ENCODE peak calls at places on chromosomes 2 and 18, in four cellular contexts. R, H, Z and F are unnamed samples.

GRCh38 chr2:45651415-45652089 is at the start of gene PRKCE:
- DNase-seq in R (peak), H (peak), Z (peak), F (peak)

GRCh38 chr2:39621596-39621995 is 44.1 kb upstream of the TMEM178A start:
- DNase-seq in R (no peak), H (no peak), Z (no peak), F (no peak)

GRCh38 chr2:45631319-45631718 is 20.2 kb upstream of the PRKCE start:
- DNase-seq in R (no peak), H (no peak), Z (no peak), F (no peak)

GRCh38 chr2:78281164-78281563 is 744.3 kb upstream of the REG3G start:
- DNase-seq in R (no peak), H (no peak), Z (no peak), F (no peak)

GRCh38 chr18:36402765-36403396 is 105.4 kb downstream of the FHOD3 start:
- DNase-seq in R (no peak), H (no peak), Z (no peak), F (peak)

GRCh38 chr2:19911799-19912509 is 10.2 kb upstream of the TTC32 start:
- DNase-seq in R (no peak), H (peak), Z (no peak), F (no peak)

GRCh38 chr2:98827625-98828368 is 96.9 kb upstream of the MGAT4A start:
- DNase-seq in R (no peak), H (no peak), Z (no peak), F (no peak)

GRCh38 chr2:33212151-33212550 is 264.3 kb upstream of the RASGRP3 start:
- DNase-seq in R (no peak), H (peak), Z (no peak), F (no peak)

GRCh38 chr18:46283268-46283667 is 179.1 kb downstream of the HAUS1 start:
- DNase-seq in R (no peak), H (peak), Z (no peak), F (no peak)

GRCh38 chr2:43803113-43803512 is 29.3 kb downstream of the DYNC2LI1 start:
- DNase-seq in R (no peak), H (no peak), Z (no peak), F (no peak)

GRCh38 chr18:26134110-26134509 is 441 bp downstream of the PSMA8 start:
- DNase-seq in R (no peak), H (no peak), Z (peak), F (no peak)

GRCh38 chr2:215772634-215773563 is 240.5 kb downstream of the MREG start:
- DNase-seq in R (no peak), H (no peak), Z (no peak), F (no peak)

GRCh38 chr18:36175481-36175880 is 11.8 kb upstream of the MOCOS start:
- DNase-seq in R (no peak), H (no peak), Z (no peak), F (no peak)

GRCh38 chr2:29628882-29629281 is 292.5 kb downstream of the ALK start:
- DNase-seq in R (no peak), H (no peak), Z (no peak), F (no peak)

GRCh38 chr2:75200140-75200985 is 1.0 kb upstream of the TACR1 start:
- DNase-seq in R (no peak), H (no peak), Z (no peak), F (peak)

GRCh38 chr18:41146301-41146700 is 808.7 kb upstream of the PIK3C3 start:
- DNase-seq in R (no peak), H (no peak), Z (no peak), F (no peak)

GRCh38 chr2:42238644-42239288 is 69.6 kb downstream of the EML4 start:
- DNase-seq in R (peak), H (no peak), Z (peak), F (no peak)

GRCh38 chr2:85455552-85456090 is 37.1 kb downstream of the SH2D6 start:
- DNase-seq in R (no peak), H (no peak), Z (no peak), F (no peak)

GRCh38 chr2:236637691-236638569 is 68.3 kb downstream of the ACKR3 start:
- DNase-seq in R (no peak), H (no peak), Z (no peak), F (peak)

GRCh38 chr2:101638817-101639605 is 58.5 kb upstream of the MAP4K4 start:
- DNase-seq in R (no peak), H (no peak), Z (no peak), F (no peak)

GRCh38 chr18:23825978-23826405 is 136.7 kb downstream of the LAMA3 start:
- DNase-seq in R (no peak), H (peak), Z (no peak), F (peak)

GRCh38 chr2:191832668-191833067 is 14.2 kb downstream of the CAVIN2 start:
- DNase-seq in R (no peak), H (no peak), Z (no peak), F (no peak)

GRCh38 chr2:140248623-140249022 is 1468.4 kb upstream of the NXPH2 start:
- DNase-seq in R (no peak), H (no peak), Z (no peak), F (no peak)

GRCh38 chr2:236352761-236353593 is 88.8 kb upstream of the ASB18 start:
- DNase-seq in R (peak), H (peak), Z (peak), F (no peak)

GRCh38 chr2:202104286-202104870 is 31.3 kb downstream of the KIAA2012 start:
- DNase-seq in R (peak), H (peak), Z (no peak), F (peak)

GRCh38 chr2:173644146-173644545 is 289.5 kb downstream of the CDCA7 start:
- DNase-seq in R (no peak), H (peak), Z (no peak), F (no peak)

GRCh38 chr2:237932731-237933131 is 34.1 kb upstream of the UBE2F start:
- DNase-seq in R (no peak), H (peak), Z (no peak), F (no peak)

GRCh38 chr2:55156326-55156725 is 75.8 kb downstream of the CLHC1 start:
- DNase-seq in R (no peak), H (no peak), Z (no peak), F (no peak)

GRCh38 chr18:56473400-56474059 is 164.9 kb downstream of the TXNL1 start:
- DNase-seq in R (no peak), H (no peak), Z (no peak), F (no peak)

GRCh38 chr2:46197672-46198071 is 99.5 kb upstream of the EPAS1 start:
- DNase-seq in R (no peak), H (no peak), Z (no peak), F (no peak)

GRCh38 chr2:123051136-123051535 is 974.0 kb upstream of the CNTNAP5 start:
- DNase-seq in R (no peak), H (no peak), Z (no peak), F (no peak)

GRCh38 chr18:3510024-3510423 is 60.1 kb downstream of the TGIF1 start:
- DNase-seq in R (no peak), H (no peak), Z (no peak), F (no peak)

GRCh38 chr2:66839551-66840320 is 404.8 kb downstream of the MEIS1 start:
- DNase-seq in R (no peak), H (peak), Z (no peak), F (no peak)

GRCh38 chr18:22250591-22250996 is 81.2 kb downstream of the GATA6 start:
- DNase-seq in R (no peak), H (no peak), Z (no peak), F (no peak)

GRCh38 chr18:62289047-62289446 is 36.1 kb upstream of the TNFRSF11A start:
- DNase-seq in R (no peak), H (no peak), Z (no peak), F (no peak)

GRCh38 chr18:69558088-69558487 is 157.4 kb downstream of the DOK6 start:
- DNase-seq in R (no peak), H (no peak), Z (no peak), F (no peak)

GRCh38 chr2:9178110-9178904 is 28.3 kb upstream of the ASAP2 start:
- DNase-seq in R (peak), H (peak), Z (no peak), F (no peak)

DNA sequence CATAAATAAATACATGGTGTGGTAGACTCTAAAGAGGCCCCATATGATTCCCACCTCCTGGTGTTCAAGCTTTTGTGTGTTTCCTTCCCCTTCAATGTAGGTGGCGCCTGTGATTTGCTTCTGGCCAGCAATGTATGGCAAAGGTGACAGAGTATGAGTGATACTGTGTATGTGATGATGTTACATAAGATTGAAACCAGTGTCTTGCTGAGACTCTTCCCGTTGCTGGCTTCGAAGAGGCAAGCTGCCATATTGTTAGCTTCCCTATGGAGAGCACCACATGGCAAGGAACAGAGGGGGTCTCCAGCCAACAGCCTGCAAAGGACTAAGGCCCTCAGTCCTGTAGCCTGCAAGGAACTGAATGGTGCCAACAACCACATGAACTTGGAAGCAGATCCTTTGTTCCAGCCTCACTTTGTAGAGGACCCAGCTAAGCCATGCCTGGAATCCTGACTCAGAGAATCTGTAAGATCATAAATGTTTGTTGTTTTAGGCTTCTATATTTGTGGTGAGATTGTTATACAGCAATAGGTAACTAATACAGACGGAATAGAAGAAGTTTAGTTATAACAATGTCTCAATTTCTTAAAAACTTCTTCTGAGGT is 1.7 kb upstream of the SMAD4 start:
- DNase-seq in R (peak), H (no peak), Z (no peak), F (no peak)
- H3K27ac ChIP-seq in R (no peak), H (no peak), Z (no peak), F (no peak)

GRCh38 chr2:7725850-7726242 is 808.6 kb downstream of the RNF144A start:
- DNase-seq in R (no peak), H (no peak), Z (no peak), F (no peak)

GRCh38 chr2:7721413-7721995 is 804.3 kb downstream of the RNF144A start:
- DNase-seq in R (no peak), H (no peak), Z (no peak), F (no peak)

GRCh38 chr2:7725132-7725849 is 808.1 kb downstream of the RNF144A start:
- DNase-seq in R (peak), H (no peak), Z (no peak), F (no peak)

GRCh38 chr2:7724336-7724735 is 807.1 kb downstream of the RNF144A start:
- DNase-seq in R (no peak), H (no peak), Z (no peak), F (no peak)

GRCh38 chr2:7722212-7722910 is 805.1 kb downstream of the RNF144A start:
- DNase-seq in R (no peak), H (no peak), Z (no peak), F (no peak)
- H3K27ac ChIP-seq in R (no peak), H (no peak), Z (no peak), F (no peak)

GRCh38 chr2:190547914-190548313 is 13.4 kb upstream of the NEMP2 start:
- DNase-seq in R (no peak), H (no peak), Z (no peak), F (no peak)

GRCh38 chr2:190545082-190545481 is 10.6 kb upstream of the NEMP2 start:
- DNase-seq in R (no peak), H (no peak), Z (no peak), F (no peak)

GRCh38 chr2:190546734-190547133 is 12.2 kb upstream of the NEMP2 start:
- DNase-seq in R (no peak), H (no peak), Z (no peak), F (no peak)

GRCh38 chr2:190550137-190550536 is 15.6 kb upstream of the NEMP2 start:
- DNase-seq in R (no peak), H (no peak), Z (no peak), F (no peak)

GRCh38 chr2:190545756-190546385 is 11.3 kb upstream of the NEMP2 start:
- DNase-seq in R (no peak), H (peak), Z (no peak), F (no peak)
- H3K27ac ChIP-seq in R (no peak), H (peak), Z (no peak), F (peak)

DNA sequence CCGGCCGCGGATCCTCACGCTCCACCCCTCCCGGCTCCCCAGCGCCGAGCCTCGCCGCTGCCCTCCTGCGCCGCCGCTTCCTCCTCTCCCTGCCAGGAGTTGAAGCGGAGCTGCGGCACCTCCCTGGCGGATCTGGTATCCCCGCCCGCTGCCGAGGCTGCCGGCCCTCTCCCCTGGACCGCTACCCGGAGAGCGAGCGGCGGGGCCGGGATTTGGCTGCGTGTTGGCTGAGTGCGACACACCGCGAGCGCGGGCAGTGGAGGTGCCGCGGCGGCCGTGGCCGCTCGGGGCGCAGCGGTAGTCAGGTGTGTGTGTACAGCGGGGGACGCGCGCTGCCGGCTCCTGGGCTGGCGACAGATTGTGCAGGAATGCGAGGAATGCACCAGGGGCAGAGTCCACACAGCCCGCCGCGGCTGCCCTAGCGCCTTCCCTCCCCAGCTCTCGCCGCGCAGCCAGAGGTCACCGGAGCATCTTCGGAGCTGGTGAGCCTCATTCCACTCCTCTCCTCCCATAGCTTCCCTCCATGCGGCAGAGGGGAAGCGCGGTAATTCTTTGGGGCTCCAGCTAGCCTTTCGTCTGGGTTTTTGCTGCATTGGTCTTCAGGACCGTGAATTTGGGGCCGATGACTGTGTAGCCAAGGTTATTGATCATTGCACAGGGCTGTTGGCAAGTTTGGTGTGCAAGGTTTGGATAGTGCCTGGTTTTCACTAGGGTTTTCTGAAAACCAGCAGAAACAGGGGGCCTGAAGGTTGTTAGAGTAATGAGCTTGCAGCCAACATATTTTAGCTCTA is 1.3 kb downstream of the PKP4 start:
- DNase-seq in R (peak), H (peak), Z (peak), F (peak)
- H3K27ac ChIP-seq in R (no peak), H (peak), Z (peak), F (no peak)

GRCh38 chr2:3298201-3298600 is 79.4 kb downstream of the EIPR1 start:
- DNase-seq in R (no peak), H (no peak), Z (no peak), F (no peak)

GRCh38 chr2:3299703-3300102 is 77.9 kb downstream of the EIPR1 start:
- DNase-seq in R (no peak), H (no peak), Z (no peak), F (no peak)

GRCh38 chr2:3299130-3299529 is 78.5 kb downstream of the EIPR1 start:
- DNase-seq in R (no peak), H (no peak), Z (no peak), F (no peak)

GRCh38 chr2:3301001-3301400 is 76.6 kb downstream of the EIPR1 start:
- DNase-seq in R (no peak), H (peak), Z (no peak), F (no peak)

DNA sequence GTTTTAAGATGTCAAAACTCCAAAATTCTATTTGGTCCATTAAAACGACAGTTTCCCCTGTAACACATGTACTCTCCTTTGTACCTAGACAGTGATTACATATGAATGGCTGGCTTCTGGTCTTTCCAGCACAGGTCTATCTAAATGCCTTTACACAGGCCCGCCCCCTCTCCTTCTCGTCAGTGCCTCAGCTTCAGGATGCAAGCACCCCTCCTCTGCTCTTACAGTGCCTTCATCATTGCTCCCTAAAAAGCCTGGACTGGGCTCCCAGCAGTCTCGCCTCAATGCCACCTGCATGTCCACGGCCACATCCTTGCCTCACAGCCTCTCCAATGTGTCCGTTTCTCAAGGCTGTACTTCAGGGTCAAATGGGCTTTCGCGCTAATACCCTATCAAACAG is 77.4 kb downstream of the EIPR1 start:
- DNase-seq in R (no peak), H (no peak), Z (no peak), F (no peak)
- H3K27ac ChIP-seq in R (no peak), H (no peak), Z (no peak), F (no peak)